ENCODE peak calls at places on chromosome 16, in ten cellular contexts. N is testis; W is CD8-positive, alpha-beta T cell; H is Peyer's patch; L is GM12865; P is OCI-LY7; D is ovary; F is body of pancreas; R is suprapubic skin; J is stomach. T is an unnamed sample.
A peak's percentile ranks its signal among the peaks of the same experiment; 100 is the strongest.

GRCh38 chr16:28609631-28610594 is at the start of gene SULT1A1:
- DNase-seq in N (peak; percentile 50), W (no peak), H (peak; percentile 97), L (no peak), P (no peak), D (no peak), F (peak; percentile 94), R (peak; percentile 83), J (peak; percentile 92), T (no peak)

GRCh38 chr16:89921131-89921698 is 1.9 kb upstream of the TUBB3 start:
- DNase-seq in N (no peak), W (no peak), H (no peak), L (no peak), P (peak; percentile 59), D (no peak), F (no peak), R (peak; percentile 63), J (no peak), T (no peak)

GRCh38 chr16:56625140-56625942 is at the start of gene MT1E:
- DNase-seq in N (peak; percentile 54), W (no peak), H (peak; percentile 73), L (peak; percentile 41), P (no peak), D (peak; percentile 48), F (peak; percentile 91), R (peak; percentile 86), J (peak; percentile 93), T (no peak)

GRCh38 chr16:4612977-4613635 is 1.6 kb downstream of the UBALD1 start:
- DNase-seq in N (no peak), W (no peak), H (no peak), L (no peak), P (no peak), D (no peak), F (no peak), R (no peak), J (no peak), T (no peak)

GRCh38 chr16:8845699-8846298 is 23.0 kb downstream of the CARHSP1 start:
- DNase-seq in N (no peak), W (no peak), H (no peak), L (no peak), P (no peak), D (no peak), F (no peak), R (no peak), J (no peak), T (no peak)

GRCh38 chr16:66274335-66275110 is 92.0 kb upstream of the CDH5 start:
- DNase-seq in N (no peak), W (no peak), H (peak; percentile 18), L (peak; percentile 24), P (peak; percentile 31), D (no peak), F (no peak), R (no peak), J (no peak), T (no peak)

GRCh38 chr16:47528431-47528830 is 67.3 kb downstream of the PHKB start:
- DNase-seq in N (no peak), W (no peak), H (no peak), L (no peak), P (no peak), D (no peak), F (no peak), R (no peak), J (no peak), T (no peak)

GRCh38 chr16:53792161-53792951 is 88.4 kb downstream of the FTO start:
- DNase-seq in N (no peak), W (no peak), H (no peak), L (no peak), P (no peak), D (no peak), F (no peak), R (no peak), J (no peak), T (no peak)

GRCh38 chr16:10728035-10728462 is 15.6 kb upstream of the NUBP1 start:
- DNase-seq in N (peak; percentile 66), W (no peak), H (no peak), L (peak; percentile 65), P (no peak), D (peak; percentile 70), F (no peak), R (no peak), J (no peak), T (no peak)

GRCh38 chr16:88533945-88534641 is 36.1 kb upstream of the ZC3H18 start:
- DNase-seq in N (peak; percentile 72), W (peak; percentile 69), H (peak; percentile 84), L (peak; percentile 88), P (peak; percentile 87), D (peak; percentile 78), F (no peak), R (no peak), J (peak; percentile 59), T (no peak)

GRCh38 chr16:69328854-69329316 is 1.5 kb downstream of the PDF start:
- DNase-seq in N (no peak), W (no peak), H (peak; percentile 39), L (peak; percentile 25), P (peak; percentile 27), D (no peak), F (no peak), R (no peak), J (no peak), T (no peak)
- H3K4me3 ChIP-seq in N (no peak overlapping the region), W (peak overlapping the region; percentile 83), H (no peak overlapping the region), L (peak overlapping the region; percentile 78), P (peak overlapping the region; percentile 75), D (no peak overlapping the region), F (no peak overlapping the region), R (peak overlapping the region; percentile 94), J (peak overlapping the region; percentile 99), T (peak overlapping the region; percentile 94)

DNA sequence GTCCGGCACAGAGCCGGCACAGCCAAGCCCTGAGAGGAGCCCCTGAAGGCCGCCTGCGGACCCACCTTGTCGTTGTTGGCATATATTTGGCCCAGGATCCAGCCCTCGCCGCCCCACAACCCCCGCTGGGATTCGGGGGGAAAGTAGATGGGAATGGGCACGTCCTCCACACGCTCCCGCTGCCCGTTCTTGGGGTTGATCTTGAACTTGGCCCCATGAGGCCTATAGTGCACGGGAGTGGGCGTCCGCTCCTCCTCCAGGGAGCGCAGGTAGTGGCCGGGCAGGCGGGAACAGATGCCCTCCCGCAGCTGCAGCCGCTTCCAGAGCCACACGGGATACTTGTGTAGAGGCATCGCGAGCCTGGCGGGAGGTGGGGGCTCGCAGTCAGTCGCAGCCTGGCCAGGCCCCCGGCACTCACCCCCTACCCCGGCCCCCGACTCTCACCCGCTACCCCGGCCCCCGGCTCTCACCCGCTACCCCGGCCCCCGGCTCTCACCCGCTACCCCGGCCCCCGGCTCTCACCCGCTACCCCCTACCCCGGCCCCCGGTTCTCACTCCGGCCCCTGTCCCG is 387 bp downstream of the MRPL28 start:
- DNase-seq in N (no peak), W (no peak), H (no peak), L (no peak), P (no peak), D (no peak), F (no peak), R (peak; percentile 63), J (peak; percentile 44), T (no peak)
- H3K4me3 ChIP-seq in N (peak overlapping the region; percentile 54), W (no peak overlapping the region), H (peak overlapping the region; percentile 51), L (peak overlapping the region; percentile 76), P (peak overlapping the region; percentile 51), D (peak overlapping the region; percentile 49), F (peak overlapping the region; percentile 37), R (peak overlapping the region; percentile 58), J (peak overlapping the region; percentile 68), T (peak overlapping the region; percentile 70)

DNA sequence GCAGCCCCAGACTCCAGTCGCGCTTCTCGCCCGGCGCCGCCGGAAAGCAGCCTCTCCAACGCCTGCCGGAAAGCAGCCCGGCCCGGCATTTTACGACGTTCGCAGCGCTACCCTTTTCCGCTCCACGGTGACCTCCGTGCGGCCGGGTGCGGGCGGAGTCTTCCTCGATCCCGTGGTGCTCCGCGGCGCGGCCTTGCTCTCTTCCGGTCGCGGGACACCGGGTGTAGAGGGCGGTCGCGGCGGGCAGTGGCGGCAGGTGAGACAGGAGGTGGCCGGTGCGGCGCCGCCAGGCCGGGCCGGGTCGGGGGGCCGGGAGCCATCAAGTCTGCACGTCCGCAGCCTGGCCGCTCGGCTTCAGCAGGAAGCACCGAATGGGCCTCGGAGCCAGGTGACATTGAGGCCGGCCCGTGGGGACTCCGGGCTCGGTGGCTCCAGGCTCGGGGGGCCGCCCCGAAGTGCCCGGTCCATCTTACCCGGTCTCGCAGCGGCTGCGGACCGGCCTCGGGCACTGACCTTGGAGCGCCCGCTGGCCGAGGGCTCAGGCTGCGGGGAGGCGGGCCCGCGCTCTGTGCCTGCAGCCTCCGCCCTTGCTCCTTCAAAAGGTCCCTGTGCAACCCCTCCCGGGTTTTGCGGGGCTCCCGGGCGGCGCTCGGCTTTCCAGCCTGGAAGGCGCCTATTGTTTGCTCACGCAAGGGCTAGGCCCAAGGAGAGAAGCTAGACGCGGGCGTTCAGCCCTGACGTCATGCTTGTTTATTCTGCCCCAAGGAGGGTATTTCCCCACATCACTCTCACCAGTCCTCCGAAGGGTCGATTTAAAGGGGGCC is at the start of the genes COX4I1 and EMC8:
- DNase-seq in N (peak; percentile 95), W (peak; percentile 90), H (peak; percentile 98), L (peak; percentile 96), P (peak; percentile 95), D (peak; percentile 94), F (peak; percentile 95), R (peak; percentile 95), J (peak; percentile 96), T (peak; percentile 60)
- H3K4me3 ChIP-seq in N (peak within 1 kb of the TSS; percentile 94), W (peak within 1 kb of the TSS; percentile 87), H (peak within 1 kb of the TSS; percentile 86), L (peak within 1 kb of the TSS; percentile 75), P (peak within 1 kb of the TSS; percentile 95), D (peak within 1 kb of the TSS; percentile 87), F (peak within 1 kb of the TSS; percentile 91), R (peak within 1 kb of the TSS; percentile 100), J (peak within 1 kb of the TSS; percentile 99), T (peak within 1 kb of the TSS; percentile 96)

DNA sequence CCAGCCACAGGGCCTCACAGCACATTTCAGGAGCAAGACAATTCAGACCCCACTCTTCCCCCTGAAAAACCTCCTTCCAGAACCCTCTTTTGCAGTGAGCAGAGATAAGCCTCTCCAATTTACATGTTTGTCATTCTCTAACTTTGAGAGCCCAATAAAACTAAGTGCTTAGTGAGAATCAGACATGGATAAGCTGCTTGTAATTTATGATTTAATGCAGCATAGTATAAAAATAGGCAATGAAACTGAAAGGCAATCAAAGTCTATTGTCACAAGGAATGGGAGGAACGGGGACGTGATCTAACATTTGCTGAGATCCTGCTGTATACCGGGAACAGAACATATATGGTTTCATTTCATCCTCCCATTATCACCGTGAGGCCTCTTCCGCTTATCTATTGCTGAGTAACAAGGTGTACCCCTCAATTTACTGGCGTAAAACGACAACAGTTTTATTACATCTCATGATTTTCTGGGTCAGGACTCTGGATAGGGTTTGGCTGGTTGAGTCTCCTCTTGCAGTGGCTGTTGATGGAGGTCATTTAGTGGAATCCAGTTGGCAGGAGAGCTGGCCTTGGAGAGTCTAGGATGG is 597.4 kb downstream of the MAF start:
- DNase-seq in N (no peak), W (no peak), H (no peak), L (no peak), P (no peak), D (no peak), F (no peak), R (no peak), J (no peak), T (no peak)
- H3K4me3 ChIP-seq in N (no peak overlapping the region), W (no peak overlapping the region), H (no peak overlapping the region), L (no peak overlapping the region), P (no peak overlapping the region), D (no peak overlapping the region), F (no peak overlapping the region), R (no peak overlapping the region), J (no peak overlapping the region), T (no peak overlapping the region)

GRCh38 chr16:22694887-22695382 is 119.0 kb upstream of the HS3ST2 start:
- DNase-seq in N (peak; percentile 32), W (no peak), H (no peak), L (no peak), P (no peak), D (no peak), F (no peak), R (no peak), J (no peak), T (peak; percentile 30)
- H3K4me3 ChIP-seq in N (no peak overlapping the region), W (no peak overlapping the region), H (no peak overlapping the region), L (no peak overlapping the region), P (no peak overlapping the region), D (no peak overlapping the region), F (no peak overlapping the region), R (no peak overlapping the region), J (no peak overlapping the region), T (peak overlapping the region; percentile 34)